ENCODE peak calls at places on chromosomes 16 and 17, in five cellular contexts. A is ACHN, M is vagina, Q is T-helper 9 cell, J is GOT3. K is an unnamed sample.

GRCh38 chr17:1000597-1001490 is 3.9 kb downstream of the TIMM22 start:
- DNase-seq in A (no peak), M (no peak), Q (no peak), J (no peak), K (no peak)

GRCh38 chr17:40316571-40317344 is 7.8 kb downstream of the RARA start:
- DNase-seq in A (peak), M (no peak), Q (no peak), J (no peak), K (no peak)

GRCh38 chr16:23987443-23987842 is 151.7 kb downstream of the PRKCB start:
- DNase-seq in A (no peak), M (no peak), Q (no peak), J (no peak), K (no peak)

GRCh38 chr16:87391324-87391949 is 699 bp upstream of the MAP1LC3B start:
- DNase-seq in A (peak), M (no peak), Q (no peak), J (no peak), K (no peak)

GRCh38 chr16:72957303-72958277 is 90.3 kb downstream of the ZFHX3 start:
- DNase-seq in A (no peak), M (no peak), Q (no peak), J (no peak), K (no peak)

GRCh38 chr17:81723651-81724209 is 11.6 kb downstream of the SLC25A10 start:
- DNase-seq in A (no peak), M (no peak), Q (no peak), J (no peak), K (no peak)

GRCh38 chr17:81348097-81349055 is 46.9 kb upstream of the BAHCC1 start:
- DNase-seq in A (no peak), M (no peak), Q (no peak), J (no peak), K (no peak)

GRCh38 chr17:36463916-36464764 is 22.3 kb upstream of the ZNHIT3 start:
- DNase-seq in A (peak), M (no peak), Q (peak), J (peak), K (peak)

GRCh38 chr16:50165473-50165872 is 12.4 kb downstream of the TENT4B start:
- DNase-seq in A (no peak), M (no peak), Q (no peak), J (no peak), K (no peak)

GRCh38 chr16:89344846-89345577 is 127.5 kb downstream of the ZNF778 start:
- DNase-seq in A (no peak), M (no peak), Q (no peak), J (no peak), K (no peak)

GRCh38 chr17:43367588-43368242 is 31.1 kb upstream of the ARL4D start:
- DNase-seq in A (peak), M (no peak), Q (no peak), J (peak), K (no peak)

GRCh38 chr16:24685539-24686432 is 43.7 kb upstream of the TNRC6A start:
- DNase-seq in A (peak), M (no peak), Q (no peak), J (peak), K (no peak)

K was measured in activated gamma-delta T cell treated with Interleukin-2 at 50 U/mL for 16 hours.